ENCODE peak calls at places on chromosomes 12 and 14, in ten cellular contexts. One of them, this sample, is unnamed.

GRCh38 chr12:56998316-56998715 is 8.0 kb downstream of the ZBTB39 start:
- DNase-seq in WERI-Rb-1: no peak
- DNase-seq in A549: no peak
- DNase-seq in progenitor cell of endocrine pancreas: no peak
- DNase-seq in CD4-positive, alpha-beta T cell: no peak
- DNase-seq in body of pancreas: no peak
- DNase-seq in Peyer's patch: no peak
- DNase-seq in activated B cell treated with CpG ODN at 0.5 μM for 24 hours: no peak
- DNase-seq in MCF 10A: no peak
- DNase-seq in foreskin fibroblast: no peak
- DNase-seq in this sample: no peak

GRCh38 chr12:104694711-104695110 is 238.0 kb downstream of the CHST11 start:
- DNase-seq in MCF 10A: no peak
- DNase-seq in CD4-positive, alpha-beta T cell: no peak
- DNase-seq in foreskin fibroblast: no peak
- DNase-seq in activated B cell treated with CpG ODN at 0.5 μM for 24 hours: no peak
- DNase-seq in Peyer's patch: no peak
- DNase-seq in progenitor cell of endocrine pancreas: no peak
- DNase-seq in body of pancreas: no peak
- DNase-seq in WERI-Rb-1: no peak
- DNase-seq in A549: no peak
- DNase-seq in this sample: no peak

GRCh38 chr12:1122803-1123202 is 131.8 kb downstream of the ERC1 start:
- DNase-seq in activated B cell treated with CpG ODN at 0.5 μM for 24 hours: no peak
- DNase-seq in CD4-positive, alpha-beta T cell: peak
- DNase-seq in progenitor cell of endocrine pancreas: no peak
- DNase-seq in Peyer's patch: no peak
- DNase-seq in body of pancreas: peak
- DNase-seq in WERI-Rb-1: peak
- DNase-seq in A549: no peak
- DNase-seq in MCF 10A: no peak
- DNase-seq in foreskin fibroblast: no peak
- DNase-seq in this sample: no peak

GRCh38 chr14:100587763-100588411 is 670 bp upstream of the BEGAIN start:
- DNase-seq in A549: no peak
- DNase-seq in CD4-positive, alpha-beta T cell: no peak
- DNase-seq in MCF 10A: peak
- DNase-seq in progenitor cell of endocrine pancreas: no peak
- DNase-seq in WERI-Rb-1: no peak
- DNase-seq in Peyer's patch: no peak
- DNase-seq in activated B cell treated with CpG ODN at 0.5 μM for 24 hours: peak
- DNase-seq in body of pancreas: peak
- DNase-seq in foreskin fibroblast: no peak
- DNase-seq in this sample: no peak

GRCh38 chr14:24013654-24014514 is 25.2 kb downstream of the DHRS4L2 start:
- DNase-seq in WERI-Rb-1: peak
- DNase-seq in foreskin fibroblast: peak
- DNase-seq in MCF 10A: peak
- DNase-seq in A549: peak
- DNase-seq in body of pancreas: peak
- DNase-seq in Peyer's patch: peak
- DNase-seq in progenitor cell of endocrine pancreas: peak
- DNase-seq in activated B cell treated with CpG ODN at 0.5 μM for 24 hours: no peak
- DNase-seq in CD4-positive, alpha-beta T cell: peak
- DNase-seq in this sample: peak

GRCh38 chr12:18054925-18055324 is 35.1 kb downstream of the RERGL start:
- DNase-seq in body of pancreas: no peak
- DNase-seq in MCF 10A: no peak
- DNase-seq in CD4-positive, alpha-beta T cell: no peak
- DNase-seq in A549: no peak
- DNase-seq in foreskin fibroblast: no peak
- DNase-seq in progenitor cell of endocrine pancreas: no peak
- DNase-seq in WERI-Rb-1: no peak
- DNase-seq in activated B cell treated with CpG ODN at 0.5 μM for 24 hours: no peak
- DNase-seq in Peyer's patch: no peak
- DNase-seq in this sample: no peak

GRCh38 chr12:21819678-21820077 is 45.2 kb upstream of the KCNJ8 start:
- DNase-seq in A549: no peak
- DNase-seq in foreskin fibroblast: no peak
- DNase-seq in activated B cell treated with CpG ODN at 0.5 μM for 24 hours: no peak
- DNase-seq in WERI-Rb-1: no peak
- DNase-seq in progenitor cell of endocrine pancreas: no peak
- DNase-seq in MCF 10A: no peak
- DNase-seq in CD4-positive, alpha-beta T cell: no peak
- DNase-seq in Peyer's patch: no peak
- DNase-seq in body of pancreas: no peak
- DNase-seq in this sample: no peak

GRCh38 chr12:26845057-26845666 is 12.2 kb upstream of the ITPR2 start:
- DNase-seq in MCF 10A: peak
- DNase-seq in WERI-Rb-1: peak
- DNase-seq in A549: peak
- DNase-seq in foreskin fibroblast: no peak
- DNase-seq in CD4-positive, alpha-beta T cell: no peak
- DNase-seq in activated B cell treated with CpG ODN at 0.5 μM for 24 hours: no peak
- DNase-seq in Peyer's patch: peak
- DNase-seq in body of pancreas: peak
- DNase-seq in progenitor cell of endocrine pancreas: peak
- DNase-seq in this sample: peak

GRCh38 chr12:47773062-47773857 is at the start of gene SLC48A1:
- DNase-seq in MCF 10A: peak
- DNase-seq in body of pancreas: peak
- DNase-seq in WERI-Rb-1: peak
- DNase-seq in activated B cell treated with CpG ODN at 0.5 μM for 24 hours: peak
- DNase-seq in foreskin fibroblast: peak
- DNase-seq in A549: peak
- DNase-seq in CD4-positive, alpha-beta T cell: peak
- DNase-seq in progenitor cell of endocrine pancreas: peak
- DNase-seq in Peyer's patch: peak
- DNase-seq in this sample: peak

GRCh38 chr14:99937475-99938244 is 127.6 kb upstream of the EVL start:
- DNase-seq in MCF 10A: no peak
- DNase-seq in progenitor cell of endocrine pancreas: no peak
- DNase-seq in activated B cell treated with CpG ODN at 0.5 μM for 24 hours: no peak
- DNase-seq in Peyer's patch: no peak
- DNase-seq in CD4-positive, alpha-beta T cell: no peak
- DNase-seq in A549: no peak
- DNase-seq in body of pancreas: no peak
- DNase-seq in WERI-Rb-1: no peak
- DNase-seq in foreskin fibroblast: no peak
- DNase-seq in this sample: no peak

GRCh38 chr12:29072631-29073030 is 76.4 kb upstream of the FAR2 start:
- DNase-seq in Peyer's patch: no peak
- DNase-seq in MCF 10A: no peak
- DNase-seq in WERI-Rb-1: no peak
- DNase-seq in A549: no peak
- DNase-seq in activated B cell treated with CpG ODN at 0.5 μM for 24 hours: no peak
- DNase-seq in CD4-positive, alpha-beta T cell: no peak
- DNase-seq in progenitor cell of endocrine pancreas: no peak
- DNase-seq in foreskin fibroblast: no peak
- DNase-seq in body of pancreas: no peak
- DNase-seq in this sample: no peak

GRCh38 chr14:88551094-88551870 is 3.5 kb downstream of the PTPN21 start:
- DNase-seq in progenitor cell of endocrine pancreas: peak
- DNase-seq in MCF 10A: peak
- DNase-seq in A549: peak
- DNase-seq in body of pancreas: peak
- DNase-seq in foreskin fibroblast: peak
- DNase-seq in activated B cell treated with CpG ODN at 0.5 μM for 24 hours: peak
- DNase-seq in Peyer's patch: peak
- DNase-seq in CD4-positive, alpha-beta T cell: peak
- DNase-seq in WERI-Rb-1: no peak
- DNase-seq in this sample: peak

GRCh38 chr14:71324767-71325272 is 417.6 kb downstream of the PCNX1 start:
- DNase-seq in A549: no peak
- DNase-seq in CD4-positive, alpha-beta T cell: no peak
- DNase-seq in foreskin fibroblast: no peak
- DNase-seq in WERI-Rb-1: no peak
- DNase-seq in progenitor cell of endocrine pancreas: no peak
- DNase-seq in Peyer's patch: no peak
- DNase-seq in body of pancreas: no peak
- DNase-seq in MCF 10A: peak
- DNase-seq in activated B cell treated with CpG ODN at 0.5 μM for 24 hours: peak
- DNase-seq in this sample: no peak

GRCh38 chr14:34403646-34404045 is 58.4 kb downstream of the SPTSSA start:
- DNase-seq in progenitor cell of endocrine pancreas: no peak
- DNase-seq in body of pancreas: no peak
- DNase-seq in A549: no peak
- DNase-seq in activated B cell treated with CpG ODN at 0.5 μM for 24 hours: no peak
- DNase-seq in WERI-Rb-1: no peak
- DNase-seq in CD4-positive, alpha-beta T cell: no peak
- DNase-seq in foreskin fibroblast: no peak
- DNase-seq in MCF 10A: peak
- DNase-seq in Peyer's patch: no peak
- DNase-seq in this sample: no peak

GRCh38 chr12:3150820-3151590 is 73.8 kb downstream of the TSPAN9 start:
- DNase-seq in CD4-positive, alpha-beta T cell: no peak
- DNase-seq in A549: no peak
- DNase-seq in progenitor cell of endocrine pancreas: no peak
- DNase-seq in Peyer's patch: no peak
- DNase-seq in foreskin fibroblast: no peak
- DNase-seq in activated B cell treated with CpG ODN at 0.5 μM for 24 hours: no peak
- DNase-seq in body of pancreas: no peak
- DNase-seq in MCF 10A: no peak
- DNase-seq in WERI-Rb-1: no peak
- DNase-seq in this sample: no peak

GRCh38 chr14:51328089-51328941 is 88.3 kb downstream of the TMX1 start:
- DNase-seq in MCF 10A: peak
- DNase-seq in WERI-Rb-1: no peak
- DNase-seq in activated B cell treated with CpG ODN at 0.5 μM for 24 hours: no peak
- DNase-seq in progenitor cell of endocrine pancreas: no peak
- DNase-seq in A549: peak
- DNase-seq in CD4-positive, alpha-beta T cell: no peak
- DNase-seq in foreskin fibroblast: peak
- DNase-seq in Peyer's patch: no peak
- DNase-seq in body of pancreas: no peak
- DNase-seq in this sample: peak

GRCh38 chr12:31951008-31951407 is 8.2 kb upstream of the RESF1 start:
- DNase-seq in Peyer's patch: peak
- DNase-seq in CD4-positive, alpha-beta T cell: no peak
- DNase-seq in A549: no peak
- DNase-seq in WERI-Rb-1: peak
- DNase-seq in progenitor cell of endocrine pancreas: no peak
- DNase-seq in MCF 10A: no peak
- DNase-seq in activated B cell treated with CpG ODN at 0.5 μM for 24 hours: no peak
- DNase-seq in body of pancreas: no peak
- DNase-seq in foreskin fibroblast: no peak
- DNase-seq in this sample: no peak

GRCh38 chr12:129659927-129660326 is 243.9 kb downstream of the TMEM132D start:
- DNase-seq in A549: no peak
- DNase-seq in body of pancreas: no peak
- DNase-seq in foreskin fibroblast: no peak
- DNase-seq in progenitor cell of endocrine pancreas: no peak
- DNase-seq in MCF 10A: peak
- DNase-seq in Peyer's patch: no peak
- DNase-seq in activated B cell treated with CpG ODN at 0.5 μM for 24 hours: no peak
- DNase-seq in WERI-Rb-1: no peak
- DNase-seq in CD4-positive, alpha-beta T cell: no peak
- DNase-seq in this sample: peak

GRCh38 chr14:104293851-104294627 is 155.7 kb downstream of the KIF26A start:
- DNase-seq in A549: peak
- DNase-seq in body of pancreas: no peak
- DNase-seq in WERI-Rb-1: peak
- DNase-seq in Peyer's patch: peak
- DNase-seq in progenitor cell of endocrine pancreas: no peak
- DNase-seq in CD4-positive, alpha-beta T cell: no peak
- DNase-seq in activated B cell treated with CpG ODN at 0.5 μM for 24 hours: no peak
- DNase-seq in foreskin fibroblast: no peak
- DNase-seq in MCF 10A: peak
- DNase-seq in this sample: no peak
- TF ChIP-seq CTCF in A549: peak
- TF ChIP-seq CTCF in body of pancreas: no peak
- TF ChIP-seq CTCF in WERI-Rb-1: peak
- TF ChIP-seq CTCF in Peyer's patch: peak
- TF ChIP-seq CTCF in progenitor cell of endocrine pancreas: peak
- TF ChIP-seq CTCF in CD4-positive, alpha-beta T cell: no peak
- TF ChIP-seq CTCF in activated B cell treated with CpG ODN at 0.5 μM for 24 hours: no peak
- TF ChIP-seq CTCF in foreskin fibroblast: no peak
- TF ChIP-seq CTCF in MCF 10A: peak
- TF ChIP-seq CTCF in this sample: peak

DNA sequence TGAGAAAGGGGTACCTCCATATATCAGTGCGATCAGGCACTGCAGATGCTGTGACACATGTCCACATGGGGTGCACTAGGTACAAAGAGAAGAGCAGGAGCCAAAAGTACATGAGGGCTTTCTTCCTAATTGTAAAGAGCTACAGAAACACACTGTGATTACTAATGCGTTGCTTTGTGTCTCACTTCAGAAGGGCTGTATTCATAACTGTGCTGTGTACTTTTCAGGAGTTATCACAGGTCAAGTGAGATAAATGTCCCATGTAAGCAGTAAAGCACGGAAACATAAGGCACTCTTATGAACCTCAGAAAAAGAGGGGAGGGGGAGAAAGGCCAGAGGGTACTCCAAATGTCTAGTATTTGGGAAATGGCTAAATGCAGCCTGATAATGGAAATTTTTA is 10.6 kb downstream of the SPRING1 start:
- DNase-seq in MCF 10A: no peak
- DNase-seq in WERI-Rb-1: no peak
- DNase-seq in progenitor cell of endocrine pancreas: no peak
- DNase-seq in A549: no peak
- DNase-seq in body of pancreas: no peak
- DNase-seq in CD4-positive, alpha-beta T cell: no peak
- DNase-seq in activated B cell treated with CpG ODN at 0.5 μM for 24 hours: no peak
- DNase-seq in Peyer's patch: no peak
- DNase-seq in foreskin fibroblast: no peak
- DNase-seq in this sample: no peak
- TF ChIP-seq CTCF in MCF 10A: no peak
- TF ChIP-seq CTCF in WERI-Rb-1: no peak
- TF ChIP-seq CTCF in progenitor cell of endocrine pancreas: no peak
- TF ChIP-seq CTCF in A549: no peak
- TF ChIP-seq CTCF in body of pancreas: no peak
- TF ChIP-seq CTCF in CD4-positive, alpha-beta T cell: no peak
- TF ChIP-seq CTCF in activated B cell treated with CpG ODN at 0.5 μM for 24 hours: no peak
- TF ChIP-seq CTCF in Peyer's patch: no peak
- TF ChIP-seq CTCF in foreskin fibroblast: no peak
- TF ChIP-seq CTCF in this sample: no peak

DNA sequence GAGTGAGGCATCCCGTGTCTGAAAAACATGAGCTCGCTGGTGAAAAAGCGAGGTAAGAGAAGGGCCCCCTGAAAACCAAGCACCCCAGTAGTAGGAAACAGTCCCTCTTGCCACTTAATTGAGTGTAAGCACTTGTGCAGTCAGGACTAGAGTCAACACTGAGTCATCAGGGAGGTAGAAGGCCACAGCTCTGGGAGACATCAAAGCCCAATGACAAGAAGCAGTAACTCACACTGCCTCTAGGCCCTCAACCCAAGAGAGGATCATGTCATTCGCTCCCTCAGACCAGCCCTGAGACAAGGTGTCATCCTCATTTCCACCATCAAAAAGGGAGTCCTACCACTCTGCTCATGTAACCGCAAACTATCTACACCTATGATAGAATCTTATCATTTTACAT is 17.8 kb downstream of the POMT2 start:
- DNase-seq in Peyer's patch: peak
- DNase-seq in body of pancreas: no peak
- DNase-seq in activated B cell treated with CpG ODN at 0.5 μM for 24 hours: no peak
- DNase-seq in A549: peak
- DNase-seq in MCF 10A: peak
- DNase-seq in foreskin fibroblast: peak
- DNase-seq in WERI-Rb-1: no peak
- DNase-seq in CD4-positive, alpha-beta T cell: no peak
- DNase-seq in progenitor cell of endocrine pancreas: no peak
- DNase-seq in this sample: peak
- TF ChIP-seq CTCF in Peyer's patch: no peak
- TF ChIP-seq CTCF in body of pancreas: no peak
- TF ChIP-seq CTCF in activated B cell treated with CpG ODN at 0.5 μM for 24 hours: no peak
- TF ChIP-seq CTCF in A549: no peak
- TF ChIP-seq CTCF in MCF 10A: no peak
- TF ChIP-seq CTCF in foreskin fibroblast: no peak
- TF ChIP-seq CTCF in WERI-Rb-1: no peak
- TF ChIP-seq CTCF in CD4-positive, alpha-beta T cell: no peak
- TF ChIP-seq CTCF in progenitor cell of endocrine pancreas: no peak
- TF ChIP-seq CTCF in this sample: peak

GRCh38 chr12:112473056-112473455 is 54.3 kb downstream of the PTPN11 start:
- DNase-seq in A549: peak
- DNase-seq in body of pancreas: no peak
- DNase-seq in progenitor cell of endocrine pancreas: no peak
- DNase-seq in MCF 10A: no peak
- DNase-seq in Peyer's patch: no peak
- DNase-seq in activated B cell treated with CpG ODN at 0.5 μM for 24 hours: no peak
- DNase-seq in foreskin fibroblast: no peak
- DNase-seq in CD4-positive, alpha-beta T cell: no peak
- DNase-seq in WERI-Rb-1: no peak
- DNase-seq in this sample: no peak
- TF ChIP-seq CTCF in A549: peak
- TF ChIP-seq CTCF in body of pancreas: no peak
- TF ChIP-seq CTCF in progenitor cell of endocrine pancreas: peak
- TF ChIP-seq CTCF in MCF 10A: peak
- TF ChIP-seq CTCF in Peyer's patch: no peak
- TF ChIP-seq CTCF in activated B cell treated with CpG ODN at 0.5 μM for 24 hours: no peak
- TF ChIP-seq CTCF in foreskin fibroblast: peak
- TF ChIP-seq CTCF in CD4-positive, alpha-beta T cell: no peak
- TF ChIP-seq CTCF in WERI-Rb-1: peak
- TF ChIP-seq CTCF in this sample: peak